ENCODE peak calls at places on chromosomes 3 and 15, in four cellular contexts. T is transverse colon, O is retinal pigment epithelial cell, W is esophagus squamous epithelium. R is an unnamed sample.

GRCh38 chr3:67048716-67049076 is 50.6 kb downstream of the KBTBD8 start:
- DNase-seq in T (no peak), O (no peak), W (no peak), R (no peak)

GRCh38 chr3:58585005-58585786 is 8.0 kb upstream of the FAM107A start:
- DNase-seq in T (peak), O (no peak), W (no peak), R (peak)

GRCh38 chr3:190281308-190282051 is 40.8 kb downstream of the CLDN1 start:
- DNase-seq in T (no peak), O (no peak), W (no peak), R (no peak)

GRCh38 chr15:43547539-43547938 is 30.1 kb downstream of the MAP1A start:
- DNase-seq in T (no peak), O (no peak), W (no peak), R (no peak)

GRCh38 chr3:38122712-38123290 is 14.1 kb downstream of the ACAA1 start:
- DNase-seq in T (no peak), O (no peak), W (no peak), R (no peak)

GRCh38 chr3:160125188-160125587 is 100.0 kb upstream of the C3orf80 start:
- DNase-seq in T (no peak), O (no peak), W (no peak), R (no peak)

GRCh38 chr3:27467545-27467944 is 16.6 kb downstream of the SLC4A7 start:
- DNase-seq in T (no peak), O (no peak), W (no peak), R (no peak)

GRCh38 chr15:97189152-97189551 is 771.4 kb upstream of the ARRDC4 start:
- DNase-seq in T (no peak), O (peak), W (no peak), R (no peak)

GRCh38 chr3:151282921-151283320 is 4.6 kb upstream of the P2RY14 start:
- DNase-seq in T (no peak), O (no peak), W (no peak), R (no peak)

GRCh38 chr3:156642750-156643728 is 31.4 kb upstream of the TIPARP start:
- DNase-seq in T (no peak), O (no peak), W (no peak), R (no peak)

GRCh38 chr3:23805881-23806321 is at the start of gene UBE2E1:
- DNase-seq in T (peak), O (no peak), W (peak), R (peak)

GRCh38 chr3:171786997-171787396 is 23.3 kb downstream of the PLD1 start:
- DNase-seq in T (no peak), O (no peak), W (no peak), R (no peak)

GRCh38 chr3:171790898-171791694 is 19.2 kb downstream of the PLD1 start:
- DNase-seq in T (no peak), O (peak), W (no peak), R (no peak)

GRCh38 chr3:171789759-171790505 is 20.4 kb downstream of the PLD1 start:
- DNase-seq in T (no peak), O (no peak), W (no peak), R (no peak)

GRCh38 chr3:171790574-171790897 is 19.7 kb downstream of the PLD1 start:
- DNase-seq in T (no peak), O (no peak), W (no peak), R (no peak)

GRCh38 chr3:171788546-171789351 is 21.5 kb downstream of the PLD1 start:
- DNase-seq in T (no peak), O (peak), W (no peak), R (no peak)
- TF ChIP-seq CTCF in T (no peak), O (no peak), W (no peak), R (no peak)

GRCh38 chr3:32239638-32240550 is 1.4 kb downstream of the CMTM8 start:
- DNase-seq in T (peak), O (no peak), W (no peak), R (peak)
- TF ChIP-seq CTCF in T (peak), O (peak), W (no peak), R (peak)

GRCh38 chr3:119062892-119063291 is 28.2 kb upstream of the IGSF11 start:
- DNase-seq in T (no peak), O (no peak), W (no peak), R (no peak)
- TF ChIP-seq CTCF in T (no peak), O (no peak), W (no peak), R (no peak)

GRCh38 chr3:9946112-9947024 is 5.8 kb downstream of the PRRT3 start:
- DNase-seq in T (peak), O (no peak), W (peak), R (peak)
- TF ChIP-seq CTCF in T (peak), O (peak), W (peak), R (peak)

GRCh38 chr3:142844339-142844977 is 44.4 kb downstream of the PCOLCE2 start:
- DNase-seq in T (no peak), O (no peak), W (no peak), R (peak)
- TF ChIP-seq CTCF in T (peak), O (peak), W (no peak), R (peak)

DNA sequence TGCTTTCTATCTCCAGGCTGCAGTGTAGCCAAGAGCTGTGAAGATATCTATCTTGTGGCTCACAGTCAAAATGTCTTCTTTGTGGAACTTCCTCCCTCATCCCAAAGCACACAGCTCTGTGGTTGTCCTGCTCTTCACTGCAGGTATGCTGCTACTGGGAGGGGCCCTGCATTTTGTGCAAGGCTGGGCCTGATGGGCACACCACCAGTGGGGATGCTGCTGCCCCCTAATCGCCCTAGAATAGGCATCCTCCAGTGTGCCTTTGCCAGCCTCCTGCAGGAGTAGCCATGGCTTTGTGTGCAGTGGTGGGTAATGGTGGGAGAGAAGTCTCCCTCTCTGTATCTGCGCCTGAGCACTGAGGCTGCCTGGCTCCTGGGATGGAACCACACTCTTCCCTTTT is 297.3 kb downstream of the DOCK3 start:
- DNase-seq in T (no peak), O (no peak), W (no peak), R (no peak)
- TF ChIP-seq CTCF in T (no peak), O (no peak), W (no peak), R (no peak)

GRCh38 chr15:22845289-22845900 is 6.9 kb downstream of the NIPA2 start:
- DNase-seq in T (no peak), O (no peak), W (no peak), R (no peak)
- TF ChIP-seq CTCF in T (no peak), O (no peak), W (no peak), R (no peak)